ENCODE peak calls at places on chromosome 12, in eight cellular contexts. B, U, X, K, Y, G, J and T are unnamed samples.

GRCh38 chr12:48794870-48795269 is 6.0 kb upstream of the ADCY6 start:
- DNase-seq in U (no peak), K (no peak), B (peak; percentile 85), Y (no peak), X (no peak), G (no peak), J (no peak), T (no peak)

GRCh38 chr12:3252416-3252815 is 175.2 kb downstream of the TSPAN9 start:
- DNase-seq in J (no peak), G (no peak), K (no peak), U (peak; percentile 89), Y (no peak), B (no peak), X (no peak), T (peak; percentile 58)

GRCh38 chr12:25518512-25518911 is 34.6 kb downstream of the LMNTD1 start:
- DNase-seq in U (no peak), K (no peak), Y (no peak), G (no peak), J (no peak), B (peak; percentile 92), X (no peak), T (no peak)

GRCh38 chr12:58919271-58920101 is 818 bp downstream of the LRIG3 start:
- DNase-seq in X (no peak), U (peak; percentile 57), G (no peak), K (peak; percentile 74), J (peak; percentile 72), Y (no peak), B (peak; percentile 62), T (peak; percentile 44)

GRCh38 chr12:119412811-119413794 is 78.6 kb downstream of the CCDC60 start:
- DNase-seq in B (peak; percentile 63), Y (peak; percentile 21), U (peak; percentile 52), X (no peak), G (peak; percentile 67), J (peak; percentile 92), K (peak; percentile 73), T (peak; percentile 64)

GRCh38 chr12:52389313-52390207 is 4.1 kb upstream of the KRT84 start:
- DNase-seq in U (no peak), G (no peak), J (no peak), X (no peak), B (peak; percentile 59), Y (no peak), K (no peak), T (no peak)

GRCh38 chr12:128798543-128799341 is 25.0 kb downstream of the SLC15A4 start:
- DNase-seq in G (no peak), J (no peak), B (no peak), K (no peak), U (no peak), X (no peak), Y (no peak), T (no peak)

GRCh38 chr12:101945361-101946232 is 68.2 kb downstream of the DRAM1 start:
- DNase-seq in U (no peak), Y (no peak), X (no peak), J (no peak), B (no peak), G (no peak), K (no peak), T (no peak)

GRCh38 chr12:8499616-8500015 is 13.7 kb upstream of the CLEC4D start:
- DNase-seq in K (no peak), G (no peak), U (no peak), B (peak; percentile 17), Y (no peak), J (no peak), X (no peak), T (no peak)

GRCh38 chr12:12797789-12798142 is 12.3 kb downstream of the APOLD1 start:
- DNase-seq in X (no peak), K (no peak), Y (no peak), G (no peak), J (no peak), B (no peak), U (no peak), T (no peak)

GRCh38 chr12:15699886-15700285 is 89.3 kb downstream of the EPS8 start:
- DNase-seq in U (no peak), K (peak; percentile 61), X (no peak), B (no peak), G (no peak), Y (no peak), J (no peak), T (no peak)